ENCODE peak calls at places on chromosomes 16 and 17, in four cellular contexts. M, L, E and H are unnamed samples.
A peak's percentile ranks its signal among the peaks of the same experiment; 100 is the strongest.

GRCh38 chr16:74601131-74601871 is 5.6 kb downstream of the GLG1 start:
- DNase-seq in M (no peak), E (no peak), L (no peak), H (no peak)

GRCh38 chr16:12329246-12329995 is 352.9 kb downstream of the SNX29 start:
- DNase-seq in L (no peak), E (no peak), M (no peak), H (no peak)

GRCh38 chr17:38418069-38418692 is 10.1 kb upstream of the ARHGAP23 start:
- DNase-seq in L (no peak), M (no peak), E (no peak), H (no peak)

GRCh38 chr17:29709861-29710849 is 87.4 kb upstream of the CORO6 start:
- DNase-seq in M (no peak), E (peak; percentile 48), L (peak; percentile 52), H (no peak)

GRCh38 chr17:82392209-82392920 is 20.8 kb downstream of the UTS2R start:
- DNase-seq in E (no peak), L (no peak), M (no peak), H (no peak)

GRCh38 chr17:38604479-38605229 is 1.1 kb downstream of the SRCIN1 start:
- DNase-seq in L (no peak), M (no peak), E (no peak), H (peak; percentile 83)

GRCh38 chr17:17044846-17045561 is 2.7 kb downstream of the MPRIP start:
- DNase-seq in M (no peak), E (peak; percentile 92), L (peak; percentile 79), H (peak; percentile 61)

GRCh38 chr16:1745181-1745899 is 26.0 kb downstream of the NME3 start:
- DNase-seq in E (peak; percentile 59), L (peak; percentile 59), M (no peak), H (no peak)

GRCh38 chr16:9016824-9017223 is 53.1 kb upstream of the USP7 start:
- DNase-seq in M (no peak), E (no peak), L (no peak), H (no peak)

GRCh38 chr17:58332720-58333395 is 4.3 kb upstream of the TSPOAP1 start:
- DNase-seq in E (no peak), L (no peak), M (no peak), H (peak; percentile 30)

GRCh38 chr16:3458852-3459361 is 15.4 kb downstream of the NAA60 start:
- DNase-seq in E (peak; percentile 47), M (no peak), L (peak; percentile 15), H (no peak)

GRCh38 chr17:55735784-55736405 is 13.2 kb upstream of the TMEM100 start:
- DNase-seq in E (peak; percentile 76), M (no peak), L (peak; percentile 62), H (no peak)

GRCh38 chr17:57650548-57650947 is 94.6 kb downstream of the CCDC182 start:
- DNase-seq in E (no peak), M (no peak), L (no peak), H (no peak)

GRCh38 chr16:2296662-2297505 is 29.0 kb upstream of the RNPS1 start:
- DNase-seq in L (no peak), E (no peak), M (no peak), H (peak; percentile 71)

GRCh38 chr16:89093602-89094251 is at the start of gene ACSF3:
- DNase-seq in M (peak; percentile 40), E (peak; percentile 37), L (peak; percentile 41), H (no peak)
- H3K4ac ChIP-seq in M (peak within 1 kb of the TSS; percentile 66), E (peak within 1 kb of the TSS; percentile 96), L (peak within 1 kb of the TSS; percentile 93), H (no peak within 1 kb of the TSS)

DNA sequence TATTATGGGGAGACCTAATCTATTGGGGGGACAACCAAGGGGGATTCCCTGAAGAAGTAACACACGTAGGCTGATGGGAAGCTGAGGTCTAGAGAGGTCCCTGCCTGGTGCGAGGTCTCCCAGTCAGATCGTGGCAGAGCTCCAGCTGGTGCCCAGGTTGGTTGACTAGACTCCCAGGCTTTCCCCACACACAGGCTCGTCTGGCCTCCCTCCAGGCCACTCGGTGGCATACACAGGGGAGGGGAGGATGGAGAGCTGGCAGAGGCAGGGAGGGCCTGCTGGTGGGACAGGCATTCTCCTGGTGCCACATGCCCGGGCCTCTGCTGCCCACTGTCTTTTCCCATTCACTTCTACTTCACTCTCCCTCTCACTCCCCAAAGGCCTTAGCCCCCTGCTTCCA is 8.5 kb upstream of the SOCS3 start:
- DNase-seq in M (no peak), E (no peak), L (no peak), H (no peak)
- H2BK120ac ChIP-seq in M (peak overlapping the region; percentile 25), E (no peak overlapping the region), L (no peak overlapping the region), H (no peak overlapping the region)

GRCh38 chr16:13392341-13392740 is 490.9 kb downstream of the SHISA9 start:
- DNase-seq in E (no peak), M (no peak), L (no peak), H (no peak)
- H3K4ac ChIP-seq in E (no peak overlapping the region), M (no peak overlapping the region), L (no peak overlapping the region), H (no peak overlapping the region)

GRCh38 chr16:54687043-54687655 is 243.5 kb upstream of the IRX5 start:
- DNase-seq in M (no peak), E (no peak), L (no peak), H (no peak)
- H2BK120ac ChIP-seq in M (no peak overlapping the region), E (no peak overlapping the region), L (no peak overlapping the region), H (no peak overlapping the region)

GRCh38 chr16:69072640-69072974 is 32.8 kb upstream of the HAS3 start:
- DNase-seq in M (no peak), L (no peak), E (no peak), H (no peak)

GRCh38 chr16:69077251-69077650 is 28.2 kb upstream of the HAS3 start:
- DNase-seq in L (peak; percentile 38), M (no peak), E (no peak), H (no peak)

GRCh38 chr16:69073181-69073669 is 32.2 kb upstream of the HAS3 start:
- DNase-seq in M (no peak), L (peak; percentile 92), E (peak; percentile 85), H (no peak)

GRCh38 chr16:69083306-69083941 is 22.0 kb upstream of the HAS3 start:
- DNase-seq in L (no peak), E (no peak), M (no peak), H (peak; percentile 60)

DNA sequence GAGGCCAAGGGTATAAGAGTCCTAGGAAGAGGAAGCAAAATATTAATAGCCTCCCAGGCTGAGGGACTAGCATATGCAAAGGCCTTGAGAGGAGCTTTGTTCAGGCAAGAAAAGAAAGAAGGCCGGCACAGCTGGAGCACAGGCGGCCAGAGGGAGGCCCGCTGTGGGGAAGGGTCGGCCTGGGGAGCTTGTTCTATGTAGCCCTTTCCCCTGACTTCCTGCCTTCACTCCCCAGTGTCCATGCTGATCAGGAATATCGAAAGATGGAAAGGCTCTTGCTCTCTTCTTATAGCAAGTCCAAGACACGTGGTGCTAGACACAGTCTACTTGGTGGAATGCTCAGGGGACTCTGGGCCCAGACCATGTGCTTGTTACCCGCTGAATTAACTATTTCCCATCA is 27.4 kb upstream of the HAS3 start:
- DNase-seq in M (no peak), L (no peak), E (no peak), H (peak; percentile 86)
- H3K4ac ChIP-seq in M (no peak overlapping the region), L (no peak overlapping the region), E (no peak overlapping the region), H (no peak overlapping the region)

DNA sequence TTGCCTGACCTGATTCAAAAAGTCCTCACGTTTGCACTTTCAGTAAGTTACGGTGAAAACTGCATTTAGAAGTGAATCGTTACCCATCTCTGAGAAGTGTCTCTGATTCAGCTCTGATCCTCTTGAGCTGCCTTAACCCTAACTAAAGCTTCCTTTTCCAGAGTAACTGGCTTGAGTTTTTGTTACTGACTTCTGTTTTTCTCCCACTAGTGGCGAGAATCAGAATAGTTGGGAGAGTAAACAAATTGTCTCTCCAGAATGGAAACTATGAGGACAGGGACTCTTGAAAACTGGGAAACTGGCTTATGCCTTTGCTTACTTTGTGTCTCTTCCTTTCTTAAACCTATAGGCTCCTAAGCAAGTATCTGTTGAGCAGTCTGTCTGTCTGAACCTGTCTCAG is 31.3 kb upstream of the KPNB1 start:
- DNase-seq in L (peak; percentile 20), M (no peak), E (peak; percentile 72), H (no peak)
- H2BK120ac ChIP-seq in L (no peak overlapping the region), M (no peak overlapping the region), E (no peak overlapping the region), H (no peak overlapping the region)